ENCODE peak calls at places on chromosomes 6 and 20, in four cellular contexts. S, Z, F and D are unnamed samples. For H3K27me3, the result is how much of the 10 kb centered on the place peaks cover.

GRCh38 chr20:11671015-11671511 is 246.6 kb upstream of the BTBD3 start:
- DNase-seq in Z (no peak), S (no peak), F (no peak), D (no peak)

GRCh38 chr20:42319614-42320013 is 701.4 kb upstream of the CHD6 start:
- DNase-seq in Z (no peak), S (no peak), F (no peak), D (no peak)

GRCh38 chr20:51532577-51533191 is 9.8 kb downstream of the NFATC2 start:
- DNase-seq in S (no peak), Z (no peak), F (peak), D (no peak)

GRCh38 chr6:16676978-16677377 is 84.3 kb downstream of the ATXN1 start:
- DNase-seq in F (no peak), Z (no peak), S (no peak), D (no peak)

GRCh38 chr6:658244-658643 is 1.3 kb upstream of the HUS1B start:
- DNase-seq in Z (no peak), S (no peak), F (no peak), D (no peak)

GRCh38 chr20:33984320-33984719 is 9.4 kb upstream of the RALY start:
- DNase-seq in Z (no peak), F (no peak), S (no peak), D (no peak)

GRCh38 chr6:169229611-169230321 is 23.9 kb downstream of the THBS2 start:
- DNase-seq in S (peak), F (no peak), Z (no peak), D (peak)

GRCh38 chr6:135291288-135292116 is 110.4 kb downstream of the MYB start:
- DNase-seq in Z (no peak), F (no peak), S (no peak), D (no peak)

GRCh38 chr6:157056275-157056674 is 267.0 kb downstream of the TMEM242 start:
- DNase-seq in Z (no peak), F (no peak), S (no peak), D (no peak)

GRCh38 chr6:19024737-19025136 is 637.6 kb downstream of the RNF144B start:
- DNase-seq in Z (no peak), F (no peak), S (peak), D (no peak)

GRCh38 chr6:106972500-106972899 is 2.0 kb downstream of the CD24 start:
- DNase-seq in Z (no peak), F (peak), S (no peak), D (no peak)

GRCh38 chr6:74735304-74735703 is 470.5 kb downstream of the COL12A1 start:
- DNase-seq in F (no peak), Z (no peak), S (peak), D (peak)

GRCh38 chr20:24762791-24763350 is 186.2 kb upstream of the CST7 start:
- DNase-seq in F (peak), Z (no peak), S (no peak), D (peak)

GRCh38 chr20:37524859-37525708 is 2.6 kb downstream of the BLCAP start:
- DNase-seq in Z (no peak), F (no peak), S (no peak), D (no peak)

GRCh38 chr20:20065366-20065765 is 13.0 kb downstream of the CFAP61 start:
- DNase-seq in F (no peak), S (no peak), Z (no peak), D (no peak)

GRCh38 chr20:20064303-20064702 is 12.0 kb downstream of the CFAP61 start:
- DNase-seq in Z (no peak), S (no peak), F (no peak), D (no peak)

GRCh38 chr20:20060234-20060998 is 8.1 kb downstream of the CFAP61 start:
- DNase-seq in S (no peak), Z (no peak), F (no peak), D (no peak)
- H3K27ac ChIP-seq in S (no peak), Z (no peak), F (no peak), D (no peak)

GRCh38 chr20:2293971-2294370 is 1.8 kb upstream of the TGM3 start:
- DNase-seq in F (no peak), S (no peak), Z (no peak), D (no peak)
- H3K27me3 ChIP-seq in F (under half), S (under half), Z (under half), D (under half)

GRCh38 chr6:83083476-83083875 is 16.0 kb downstream of the DOP1A start:
- DNase-seq in Z (no peak), S (no peak), F (no peak), D (no peak)

DNA sequence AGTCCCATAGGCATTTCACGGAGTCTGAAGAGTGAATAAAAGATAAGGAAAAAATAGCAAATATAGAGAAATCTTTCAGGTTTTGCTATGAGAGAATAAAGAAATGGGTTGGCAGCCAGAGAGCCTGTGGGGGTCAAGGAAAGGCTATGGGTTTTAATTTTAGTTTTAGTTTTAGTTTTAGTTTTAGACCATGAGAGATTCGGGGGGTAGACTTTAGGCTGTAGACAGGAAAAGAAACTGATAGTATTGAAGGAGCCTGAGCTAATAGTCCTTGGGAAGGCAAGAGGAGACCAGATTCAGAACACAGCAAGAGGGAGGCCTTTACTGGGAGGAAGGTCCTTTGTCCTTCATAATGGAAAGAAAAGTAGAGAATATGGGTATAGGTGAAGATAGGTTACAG is 19.3 kb downstream of the DOP1A start:
- DNase-seq in F (no peak), Z (no peak), S (no peak), D (no peak)
- H3K4me3 ChIP-seq in F (no peak), Z (no peak), S (no peak), D (no peak)

DNA sequence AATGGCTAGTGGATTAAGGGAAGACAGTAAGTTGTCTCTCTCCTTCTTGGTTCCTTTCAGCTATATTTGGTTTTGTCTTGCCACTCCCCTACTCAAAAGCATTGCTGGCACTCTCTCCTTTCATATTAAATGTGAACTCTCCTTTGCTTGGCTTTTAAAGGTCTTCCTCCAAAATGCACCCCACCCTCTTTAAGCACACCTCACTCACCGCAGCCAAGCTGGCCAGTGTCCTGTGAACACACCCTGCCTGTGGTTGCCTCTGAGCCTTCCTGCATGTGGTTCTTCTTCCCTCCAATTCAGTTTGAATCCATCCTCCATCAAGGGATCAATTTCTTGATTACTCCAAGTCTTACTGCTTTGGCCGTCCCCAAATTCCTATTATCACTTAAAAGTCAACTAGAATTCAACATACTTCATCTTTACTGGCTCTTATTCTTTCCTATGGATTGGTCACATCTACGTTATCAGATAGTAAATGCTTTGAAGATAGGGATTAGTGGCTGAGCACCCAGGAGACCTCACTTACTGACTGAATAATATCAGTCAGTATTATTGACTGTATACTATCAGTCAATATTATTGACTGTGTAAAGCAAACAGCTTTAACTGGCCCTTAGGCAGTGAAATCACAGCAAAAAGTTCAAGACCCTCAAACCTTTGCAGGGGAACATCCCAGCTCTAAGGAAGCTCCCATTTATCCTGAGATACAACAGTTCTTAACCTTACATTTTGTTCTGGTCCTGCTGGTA is 41.6 kb upstream of the SPDEF start:
- DNase-seq in Z (no peak), S (no peak), F (no peak), D (no peak)
- H3K27ac ChIP-seq in Z (no peak), S (peak), F (no peak), D (peak)

DNA sequence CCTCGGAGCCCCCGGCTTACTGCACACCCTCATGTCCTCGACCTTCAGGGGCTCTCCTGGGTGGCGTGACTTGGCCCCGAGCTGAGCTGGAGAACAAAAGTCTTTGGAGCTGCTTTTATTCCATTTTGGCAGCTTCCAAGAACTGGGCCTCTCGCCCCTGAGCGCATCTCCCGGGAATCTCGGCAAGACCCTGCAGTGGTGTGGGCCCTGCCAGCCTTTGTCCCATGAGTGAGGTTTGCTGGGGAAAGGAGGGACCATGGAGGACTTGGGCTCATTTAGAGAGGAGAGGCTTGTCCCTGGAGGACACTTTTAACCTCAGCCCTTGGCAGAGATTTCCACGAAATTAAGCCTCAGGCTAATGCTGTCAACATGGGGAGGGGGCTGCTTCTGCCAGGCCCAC is 62.3 kb upstream of the SLCO4A1 start:
- DNase-seq in S (no peak), F (no peak), Z (no peak), D (no peak)
- H3K27me3 ChIP-seq in S (under half), F (under half), Z (half or more), D (under half)

DNA sequence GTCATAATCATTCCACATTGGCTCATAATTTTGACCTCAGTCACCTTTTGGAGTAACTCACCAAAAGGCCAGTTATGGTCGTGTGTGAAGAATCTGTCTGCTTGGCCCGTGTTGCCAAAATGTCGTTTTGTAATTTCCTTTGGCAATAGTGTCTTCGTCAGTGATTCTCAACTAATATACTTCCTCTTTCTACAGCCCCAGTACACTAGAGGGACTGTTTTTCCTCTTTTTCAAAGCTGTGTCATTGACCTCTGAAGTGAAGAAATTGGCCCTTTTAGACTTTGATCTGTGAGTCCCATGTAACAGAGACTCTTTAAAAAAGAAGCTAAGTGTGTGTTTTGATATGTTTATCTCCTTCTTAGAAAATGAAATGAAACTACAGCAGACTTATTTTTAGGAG is 5.2 kb downstream of the FOXO3 start:
- DNase-seq in F (no peak), Z (no peak), S (peak), D (peak)
- H3K4me3 ChIP-seq in F (peak), Z (peak), S (no peak), D (peak)

GRCh38 chr6:53544500-53545308 is at the start of gene GCLC:
- DNase-seq in S (peak), Z (peak), F (peak), D (peak)

GRCh38 chr6:53547166-53547814 is 2.4 kb upstream of the GCLC start:
- DNase-seq in Z (no peak), S (no peak), F (peak), D (no peak)

GRCh38 chr6:53547815-53548496 is 3.1 kb upstream of the GCLC start:
- DNase-seq in Z (peak), S (peak), F (peak), D (peak)

GRCh38 chr6:53544050-53544499 is 826 bp downstream of the GCLC start:
- DNase-seq in Z (no peak), F (no peak), S (no peak), D (no peak)

GRCh38 chr6:53546256-53546655 is 1.4 kb upstream of the GCLC start:
- DNase-seq in F (no peak), S (no peak), Z (no peak), D (no peak)
- H3K27ac ChIP-seq in F (no peak), S (peak), Z (no peak), D (no peak)

GRCh38 chr20:57672953-57673575 is 36.8 kb downstream of the PMEPA1 start:
- DNase-seq in F (no peak), Z (no peak), S (no peak), D (no peak)

GRCh38 chr20:57671662-57672061 is 38.2 kb downstream of the PMEPA1 start:
- DNase-seq in F (no peak), Z (no peak), S (no peak), D (no peak)

GRCh38 chr20:57670288-57671071 is 39.3 kb downstream of the PMEPA1 start:
- DNase-seq in S (no peak), Z (no peak), F (no peak), D (no peak)

GRCh38 chr20:57671072-57671391 is 38.8 kb downstream of the PMEPA1 start:
- DNase-seq in F (no peak), Z (no peak), S (no peak), D (no peak)

DNA sequence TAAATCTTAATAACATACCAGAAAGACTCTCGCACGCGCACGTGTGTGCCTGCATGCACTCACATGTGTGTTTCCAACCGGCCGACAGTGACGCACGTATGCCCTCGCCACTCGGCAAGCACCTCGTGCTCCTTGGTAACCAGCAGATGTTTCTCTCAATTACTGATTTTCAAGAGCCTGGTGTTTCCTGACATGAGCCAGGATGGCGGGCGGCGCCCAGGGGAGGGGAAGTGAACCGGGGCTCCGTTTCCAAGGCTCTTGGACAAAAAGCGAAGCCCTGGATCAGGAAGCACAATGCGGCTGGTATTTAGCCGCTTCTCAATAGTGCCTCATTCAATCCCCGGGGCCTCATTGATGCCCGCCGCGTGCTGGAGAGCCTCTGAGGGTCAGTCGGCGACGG is 37.7 kb downstream of the PMEPA1 start:
- DNase-seq in Z (peak), S (no peak), F (no peak), D (peak)
- H3K27me3 ChIP-seq in Z (under half), S (under half), F (under half), D (under half)

GRCh38 chr6:7974932-7975763 is 64.6 kb upstream of the TXNDC5 start:
- DNase-seq in Z (peak), S (peak), F (peak), D (peak)

GRCh38 chr6:7974553-7974931 is 64.0 kb upstream of the TXNDC5 start:
- DNase-seq in F (no peak), Z (no peak), S (no peak), D (no peak)

GRCh38 chr6:7973603-7974002 is 63.0 kb upstream of the TXNDC5 start:
- DNase-seq in Z (no peak), S (no peak), F (no peak), D (no peak)

GRCh38 chr6:7976485-7977010 is 66.0 kb upstream of the TXNDC5 start:
- DNase-seq in Z (no peak), F (no peak), S (no peak), D (no peak)

GRCh38 chr6:7975764-7976146 is 65.2 kb upstream of the TXNDC5 start:
- DNase-seq in F (no peak), S (no peak), Z (no peak), D (peak)
- H3K4me3 ChIP-seq in F (no peak), S (no peak), Z (no peak), D (no peak)

DNA sequence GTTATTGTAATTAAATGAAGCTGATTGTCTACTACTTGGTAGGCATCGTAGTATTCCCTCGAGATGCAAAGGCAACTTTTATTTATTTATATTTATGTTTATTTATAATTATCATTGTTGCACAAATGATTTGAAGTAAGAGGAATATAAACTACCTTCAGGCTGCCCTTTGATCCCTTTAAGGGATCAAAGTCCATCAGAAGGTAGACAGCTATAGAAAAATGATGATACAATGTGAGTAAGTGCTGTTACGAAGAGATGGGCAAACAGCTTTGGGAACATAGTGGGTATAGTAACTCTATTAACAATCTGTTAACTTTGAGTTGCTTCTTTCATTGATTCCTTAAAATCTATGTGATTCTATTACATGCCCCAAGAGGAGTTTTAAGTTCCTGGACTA is 512.8 kb upstream of the CITED2 start:
- DNase-seq in F (no peak), S (no peak), Z (no peak), D (no peak)
- H3K27ac ChIP-seq in F (no peak), S (no peak), Z (no peak), D (no peak)